ENCODE peak calls at places on chromosomes 12 and 14, in five cellular contexts. Q is mucosa of gallbladder, N is thoracic aorta, I is stomach, C is CMK. H is an unnamed sample.

GRCh38 chr12:753401-754237 is 1.2 kb downstream of the WNK1 start:
- DNase-seq in Q (peak), N (no peak), I (peak), C (no peak), H (peak)

GRCh38 chr14:63564318-63564717 is 21.1 kb upstream of the PPP2R5E start:
- DNase-seq in Q (no peak), N (no peak), I (no peak), C (no peak), H (no peak)

GRCh38 chr12:79549531-79550271 is 141.1 kb downstream of the PAWR start:
- DNase-seq in Q (no peak), N (no peak), I (no peak), C (no peak), H (no peak)

GRCh38 chr12:27772328-27773049 is 7.5 kb upstream of the KLHL42 start:
- DNase-seq in Q (no peak), N (no peak), I (no peak), C (no peak), H (no peak)

GRCh38 chr12:46786774-46787173 is 39.0 kb downstream of the SLC38A4 start:
- DNase-seq in Q (no peak), N (no peak), I (no peak), C (no peak), H (no peak)

GRCh38 chr14:71266994-71267636 is 359.9 kb downstream of the PCNX1 start:
- DNase-seq in Q (no peak), N (no peak), I (no peak), C (no peak), H (peak)

GRCh38 chr12:76101739-76102385 is 17.4 kb upstream of the NAP1L1 start:
- DNase-seq in Q (no peak), N (no peak), I (no peak), C (no peak), H (no peak)

GRCh38 chr12:2291182-2291832 is 238.5 kb downstream of the CACNA1C start:
- DNase-seq in Q (no peak), N (no peak), I (no peak), C (peak), H (peak)

GRCh38 chr12:52442600-52443061 is 8.5 kb upstream of the KRT75 start:
- DNase-seq in Q (peak), N (no peak), I (no peak), C (no peak), H (no peak)

GRCh38 chr12:114678718-114679117 is 5.3 kb downstream of the TBX3 start:
- DNase-seq in Q (no peak), N (no peak), I (no peak), C (no peak), H (no peak)

GRCh38 chr12:29769162-29769820 is 14.5 kb downstream of the TMTC1 start:
- DNase-seq in Q (peak), N (no peak), I (no peak), C (no peak), H (no peak)

GRCh38 chr14:84770030-84770429 is 759.9 kb upstream of the FLRT2 start:
- DNase-seq in Q (no peak), N (no peak), I (no peak), C (no peak), H (no peak)

GRCh38 chr12:105352940-105353635 is 22.6 kb downstream of the C12orf75 start:
- DNase-seq in Q (peak), N (no peak), I (peak), C (no peak), H (no peak)

GRCh38 chr14:87153391-87153790 is 839.6 kb downstream of the GALC start:
- DNase-seq in Q (no peak), N (no peak), I (no peak), C (no peak), H (no peak)

H was measured in GM20000.